ENCODE peak calls at places on chromosomes 13 and 19, in six cellular contexts. X is A549, G is GDM1, F is stomach, J is B cell, T is Kasumi-1. L is an unnamed sample.

GRCh38 chr13:98563071-98563470 is 13.8 kb downstream of the STK24 start:
- DNase-seq in X (no peak), G (no peak), T (no peak), J (peak), F (no peak), L (no peak)

GRCh38 chr19:35592226-35592625 is 6.3 kb downstream of the PMIS2 start:
- DNase-seq in G (peak), J (peak), F (peak), X (peak), T (peak), L (peak)

GRCh38 chr19:29804493-29804892 is 7.3 kb upstream of the CCNE1 start:
- DNase-seq in G (no peak), J (no peak), F (no peak), T (no peak), X (no peak), L (no peak)

GRCh38 chr19:38667552-38668205 is 20.2 kb downstream of the ACTN4 start:
- DNase-seq in G (no peak), F (no peak), J (no peak), T (no peak), X (no peak), L (peak)

GRCh38 chr13:40377783-40378182 is 288.7 kb downstream of the FOXO1 start:
- DNase-seq in T (no peak), F (no peak), X (no peak), J (no peak), G (no peak), L (no peak)

GRCh38 chr13:31638577-31638976 is 100.7 kb upstream of the RXFP2 start:
- DNase-seq in T (peak), J (no peak), G (peak), X (no peak), F (no peak), L (peak)

GRCh38 chr13:85590231-85590931 is 208.8 kb downstream of the SLITRK6 start:
- DNase-seq in F (no peak), J (no peak), T (no peak), X (peak), G (no peak), L (no peak)

GRCh38 chr13:76707360-76707759 is 178.8 kb downstream of the KCTD12 start:
- DNase-seq in T (no peak), J (no peak), X (no peak), F (no peak), G (no peak), L (no peak)

GRCh38 chr13:43664700-43665191 is 122.0 kb downstream of the ENOX1 start:
- DNase-seq in G (no peak), J (no peak), T (no peak), X (peak), F (peak), L (no peak)

GRCh38 chr13:70844391-70845108 is 736.3 kb upstream of the KLHL1 start:
- DNase-seq in T (no peak), G (no peak), F (peak), J (no peak), X (no peak), L (no peak)

GRCh38 chr13:98483636-98484288 is 93.1 kb downstream of the STK24 start:
- DNase-seq in X (no peak), T (no peak), G (no peak), F (no peak), J (no peak), L (no peak)

GRCh38 chr19:16366056-16366432 is 41.4 kb downstream of the KLF2 start:
- DNase-seq in T (no peak), G (no peak), F (no peak), X (no peak), J (no peak), L (no peak)

L was measured in KBM-7.